ENCODE peak calls at places on chromosomes 3 and 15, in seven cellular contexts. J is heart left ventricle, R is brain microvascular endothelial cell, F is pancreas, V is small intestine, P is mucosa of descending colon, A is testis. Q is an unnamed sample.
A peak's percentile ranks its signal among the peaks of the same experiment; 100 is the strongest.

GRCh38 chr15:66390670-66391069 is 4.0 kb downstream of the MAP2K1 start:
- DNase-seq in F (no peak), A (no peak), R (no peak), P (no peak), V (peak; percentile 52), J (no peak), Q (no peak)

GRCh38 chr15:40222146-40222545 is 16.7 kb upstream of the PAK6 start:
- DNase-seq in P (no peak), A (no peak), V (peak; percentile 23), R (no peak), F (no peak), J (no peak), Q (no peak)

GRCh38 chr3:23751485-23751811 is 54.3 kb upstream of the UBE2E1 start:
- DNase-seq in V (no peak), P (no peak), R (peak; percentile 20), A (no peak), F (no peak), J (no peak), Q (peak; percentile 78)

GRCh38 chr15:29440541-29440940 is 170.9 kb upstream of the NSMCE3 start:
- DNase-seq in J (no peak), R (no peak), F (no peak), A (no peak), P (no peak), V (no peak), Q (no peak)

GRCh38 chr3:17928502-17929145 is 186.2 kb upstream of the TBC1D5 start:
- DNase-seq in V (peak; percentile 21), P (no peak), F (no peak), A (no peak), J (no peak), R (no peak), Q (no peak)

GRCh38 chr15:48710952-48711495 is 65.5 kb upstream of the FBN1 start:
- DNase-seq in R (no peak), J (no peak), V (no peak), A (no peak), F (no peak), P (no peak), Q (no peak)

GRCh38 chr3:11555823-11556222 is 87.9 kb downstream of the VGLL4 start:
- DNase-seq in J (no peak), F (no peak), P (peak; percentile 23), A (no peak), R (no peak), V (no peak), Q (peak; percentile 32)

GRCh38 chr15:77012868-77013267 is 17.9 kb downstream of the PSTPIP1 start:
- DNase-seq in V (no peak), P (no peak), F (no peak), A (no peak), R (no peak), J (no peak), Q (no peak)

GRCh38 chr3:119747355-119747754 is 34.5 kb upstream of the NR1I2 start:
- DNase-seq in F (no peak), V (no peak), J (no peak), P (no peak), A (no peak), R (no peak), Q (no peak)

GRCh38 chr3:16513141-16514020 is at the start of gene RFTN1:
- DNase-seq in J (peak; percentile 69), R (peak; percentile 67), V (no peak), P (peak; percentile 60), F (peak; percentile 69), A (peak; percentile 28), Q (peak; percentile 80)

GRCh38 chr3:190326930-190327329 is 4.7 kb upstream of the CLDN1 start:
- DNase-seq in F (no peak), P (no peak), A (no peak), R (no peak), J (no peak), V (no peak), Q (no peak)

GRCh38 chr3:52896613-52897012 is 735 bp downstream of the STIMATE start:
- DNase-seq in J (no peak), P (no peak), V (no peak), F (no peak), R (no peak), A (no peak), Q (peak; percentile 81)

GRCh38 chr3:52873433-52874159 is 23.8 kb downstream of the STIMATE start:
- DNase-seq in V (no peak), F (no peak), P (no peak), R (peak; percentile 5), J (no peak), A (no peak), Q (no peak)

GRCh38 chr15:29903785-29904464 is 81.7 kb upstream of the TJP1 start:
- DNase-seq in P (no peak), F (no peak), A (no peak), J (no peak), V (no peak), R (no peak), Q (peak; percentile 69)

GRCh38 chr15:70478251-70478990 is 284.9 kb downstream of the UACA start:
- DNase-seq in V (no peak), F (no peak), A (no peak), R (no peak), J (peak; percentile 46), P (peak; percentile 50), Q (no peak)

GRCh38 chr3:107227091-107227490 is 150.1 kb upstream of the CCDC54 start:
- DNase-seq in R (no peak), A (no peak), V (no peak), J (no peak), P (no peak), F (no peak), Q (no peak)

GRCh38 chr15:58002338-58003126 is 63.0 kb downstream of the ALDH1A2 start:
- DNase-seq in R (no peak), F (no peak), V (no peak), P (no peak), J (no peak), A (no peak), Q (no peak)

GRCh38 chr3:141575879-141576743 is 89.3 kb downstream of the RASA2 start:
- DNase-seq in R (no peak), V (peak; percentile 37), J (no peak), F (no peak), A (no peak), P (peak; percentile 33), Q (peak; percentile 4)

GRCh38 chr3:14791343-14791945 is 27.3 kb upstream of the FGD5 start:
- DNase-seq in V (peak; percentile 77), P (peak; percentile 72), R (peak; percentile 37), J (peak; percentile 73), F (peak; percentile 76), A (peak; percentile 82), Q (peak; percentile 92)

GRCh38 chr3:112640333-112640863 is 545 bp downstream of the CCDC80 start:
- DNase-seq in J (no peak), A (no peak), R (peak; percentile 77), F (no peak), V (no peak), P (no peak), Q (peak; percentile 31)

GRCh38 chr3:4853749-4854140 is 125.5 kb upstream of the BHLHE40 start:
- DNase-seq in A (no peak), P (no peak), F (no peak), V (no peak), J (no peak), R (no peak), Q (no peak)

GRCh38 chr3:156059950-156060501 is 60.4 kb upstream of the KCNAB1 start:
- DNase-seq in F (no peak), P (no peak), R (no peak), J (no peak), V (no peak), A (no peak), Q (no peak)
- H3K36me3 ChIP-seq in F (no peaks in the 10 kb centered on the region), P (no peaks in the 10 kb centered on the region), R (no peaks in the 10 kb centered on the region), J (no peaks in the 10 kb centered on the region), V (no peaks in the 10 kb centered on the region), A (no peaks in the 10 kb centered on the region), Q (no peaks in the 10 kb centered on the region)

GRCh38 chr15:74620636-74621545 is 5.3 kb downstream of the CLK3 start:
- DNase-seq in J (peak; percentile 81), R (peak; percentile 70), V (peak; percentile 87), F (no peak), A (peak; percentile 89), P (peak; percentile 78), Q (peak; percentile 96)
- H3K36me3 ChIP-seq in J (peaks cover 26% of the 10 kb centered on the region), R (peaks cover 58% of the 10 kb centered on the region), V (peaks cover 35% of the 10 kb centered on the region), F (peaks cover 41% of the 10 kb centered on the region), A (no peaks in the 10 kb centered on the region), P (peaks cover 33% of the 10 kb centered on the region), Q (peaks cover 50% of the 10 kb centered on the region)

DNA sequence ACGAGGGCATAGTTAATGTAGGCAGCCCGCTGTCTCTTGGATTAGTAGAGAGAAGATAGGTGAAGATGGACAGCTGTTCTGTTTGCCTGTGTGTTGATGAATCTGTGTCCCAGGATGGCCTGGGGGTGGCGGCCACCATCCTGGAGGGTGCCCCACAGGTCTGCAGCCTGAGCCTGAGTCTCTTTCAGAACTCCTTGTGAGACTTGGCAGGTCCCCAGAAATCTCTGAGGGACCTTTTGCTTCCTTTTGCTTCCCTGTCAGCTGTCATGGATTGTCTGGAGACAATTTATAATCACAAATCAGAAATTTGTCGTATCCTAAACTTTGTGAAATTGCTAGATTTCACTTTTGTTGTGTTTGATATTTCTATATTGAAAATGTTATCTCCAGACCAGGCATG is 17.4 kb downstream of the FAN1 start:
- DNase-seq in F (no peak), A (no peak), J (no peak), P (no peak), R (no peak), V (no peak), Q (no peak)
- H3K36me3 ChIP-seq in F (peaks cover 23% of the 10 kb centered on the region), A (no peaks in the 10 kb centered on the region), J (peaks cover 42% of the 10 kb centered on the region), P (no peaks in the 10 kb centered on the region), R (peaks cover 12% of the 10 kb centered on the region), V (peaks cover 18% of the 10 kb centered on the region), Q (peaks cover 23% of the 10 kb centered on the region)

GRCh38 chr15:90082140-90082713 is 20.0 kb downstream of the IDH2 start:
- DNase-seq in F (no peak), V (no peak), J (no peak), A (no peak), P (no peak), R (no peak), Q (peak; percentile 85)
- H3K36me3 ChIP-seq in F (peaks cover 34% of the 10 kb centered on the region), V (peaks cover 10% of the 10 kb centered on the region), J (peaks cover 11% of the 10 kb centered on the region), A (no peaks in the 10 kb centered on the region), P (peaks cover 14% of the 10 kb centered on the region), R (peaks cover 19% of the 10 kb centered on the region), Q (peaks cover 6% of the 10 kb centered on the region)

DNA sequence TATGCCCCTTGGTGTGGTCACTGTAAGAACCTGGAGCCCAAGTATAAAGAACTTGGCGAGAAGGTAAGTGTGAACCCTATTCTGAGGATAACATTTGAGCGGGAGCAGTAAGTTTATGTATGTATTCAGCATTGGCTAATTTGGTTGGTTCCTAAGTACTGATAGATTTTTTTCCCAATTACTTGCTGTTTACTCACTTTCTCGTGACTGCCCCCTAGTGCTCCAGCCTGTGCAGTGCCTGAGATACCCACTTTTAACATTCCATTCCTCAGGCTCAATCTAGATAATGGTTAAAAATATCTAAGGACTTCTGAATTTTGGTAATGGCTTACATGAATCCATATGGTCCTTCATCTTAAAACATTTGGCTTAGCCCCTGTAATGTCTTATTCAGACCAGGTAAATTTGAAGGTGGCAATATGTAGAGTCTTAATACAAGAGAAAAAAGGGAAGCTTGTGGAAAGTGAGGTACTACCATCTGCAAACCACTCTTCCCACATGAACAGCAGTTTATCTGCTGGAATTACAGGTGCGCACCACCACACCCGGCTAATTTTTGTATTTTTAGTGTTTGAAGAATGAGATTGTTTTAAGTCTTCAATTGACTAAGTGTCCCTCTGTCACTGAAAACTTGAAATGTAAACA is 7.1 kb downstream of the ELL3 start:
- DNase-seq in A (peak; percentile 83), R (peak; percentile 74), P (peak; percentile 44), F (no peak), V (peak; percentile 45), J (peak; percentile 52), Q (peak; percentile 73)
- H3K36me3 ChIP-seq in A (no peaks in the 10 kb centered on the region), R (peaks cover 93% of the 10 kb centered on the region), P (peaks cover 15% of the 10 kb centered on the region), F (peaks cover 59% of the 10 kb centered on the region), V (peaks cover 46% of the 10 kb centered on the region), J (peaks cover 44% of the 10 kb centered on the region), Q (peaks cover 44% of the 10 kb centered on the region)

Q was measured in H7.